ENCODE peak calls at places on chromosomes 2 and 18, in nine cellular contexts. T, G, U, Z, R, Q, Y, C and H are unnamed samples.

GRCh38 chr2:229810786-229811185 is 96.4 kb upstream of the DNER start:
- DNase-seq in T (no peak), G (no peak), C (no peak), U (no peak), Q (no peak), Z (no peak), R (no peak), Y (no peak), H (no peak)

GRCh38 chr2:55168221-55169154 is 63.6 kb downstream of the CLHC1 start:
- DNase-seq in T (peak; percentile 55), Q (peak; percentile 62), G (no peak), C (peak; percentile 80), Y (no peak), Z (no peak), R (peak; percentile 34), U (peak; percentile 69), H (no peak)

GRCh38 chr2:231034291-231034882 is 2.9 kb upstream of the C2orf72 start:
- DNase-seq in Z (no peak), Q (no peak), R (no peak), T (no peak), Y (no peak), G (no peak), C (no peak), U (no peak), H (no peak)

GRCh38 chr2:136235451-136236418 is 117.8 kb upstream of the CXCR4 start:
- DNase-seq in Y (no peak), Z (no peak), Q (no peak), G (peak; percentile 43), U (peak; percentile 62), C (no peak), T (no peak), R (no peak), H (no peak)

GRCh38 chr2:71929482-71929772 is 218.2 kb downstream of the CYP26B1 start:
- DNase-seq in Z (no peak), G (no peak), Q (no peak), U (no peak), T (no peak), Y (no peak), C (no peak), R (no peak), H (no peak)

GRCh38 chr2:236718207-236718992 is 148.8 kb downstream of the ACKR3 start:
- DNase-seq in G (no peak), R (no peak), Y (no peak), C (no peak), Z (no peak), U (no peak), T (no peak), Q (no peak), H (no peak)

GRCh38 chr2:98894331-98895000 is 41.6 kb downstream of the CRACDL start:
- DNase-seq in T (no peak), Y (peak; percentile 33), C (no peak), G (no peak), Z (no peak), Q (no peak), U (no peak), R (no peak), H (no peak)

GRCh38 chr2:119753041-119753929 is 6.4 kb upstream of the PTPN4 start:
- DNase-seq in C (no peak), Q (peak; percentile 18), Z (no peak), G (no peak), R (no peak), U (peak; percentile 39), T (no peak), Y (no peak), H (no peak)

GRCh38 chr18:80022613-80023012 is 11.6 kb upstream of the RBFA start:
- DNase-seq in G (no peak), R (no peak), T (no peak), Z (no peak), Q (no peak), U (no peak), Y (no peak), C (no peak), H (no peak)

GRCh38 chr2:72106978-72107377 is 40.7 kb downstream of the CYP26B1 start:
- DNase-seq in U (no peak), G (no peak), Q (no peak), R (no peak), Y (no peak), C (no peak), Z (no peak), T (no peak), H (no peak)

GRCh38 chr2:23503097-23503496 is 118.1 kb downstream of the KLHL29 start:
- DNase-seq in G (no peak), C (no peak), Q (no peak), Y (no peak), Z (no peak), U (no peak), T (no peak), R (no peak), H (no peak)

GRCh38 chr18:4847066-4847465 is 350.0 kb downstream of the AKAIN1 start:
- DNase-seq in R (no peak), T (no peak), Y (no peak), U (no peak), C (no peak), Q (no peak), Z (no peak), G (no peak), H (no peak)

GRCh38 chr2:240319855-240320560 is 115.5 kb upstream of the GPC1 start:
- DNase-seq in Z (no peak), T (no peak), G (peak; percentile 83), Y (peak; percentile 60), R (no peak), Q (peak; percentile 19), U (no peak), C (no peak), H (no peak)

GRCh38 chr2:72129676-72130340 is 17.9 kb downstream of the CYP26B1 start:
- DNase-seq in C (peak; percentile 39), G (no peak), T (no peak), R (no peak), Q (peak; percentile 4), U (no peak), Y (no peak), Z (no peak), H (no peak)

GRCh38 chr2:130391058-130391871 is 35.4 kb downstream of the PTPN18 start:
- DNase-seq in C (peak; percentile 62), Q (peak; percentile 83), Z (no peak), G (peak; percentile 82), T (peak; percentile 72), R (peak; percentile 80), U (peak; percentile 66), Y (peak; percentile 96), H (peak; percentile 62)
- TF ChIP-seq POLR2A in C (no peak), Q (peak; percentile 86), Z (peak; percentile 58), G (peak; percentile 32), T (no peak), R (peak; percentile 49), U (peak; percentile 60), Y (peak; percentile 1), H (peak; percentile 44)

GRCh38 chr18:3605562-3606443 is 155.8 kb downstream of the TGIF1 start:
- DNase-seq in T (no peak), Q (no peak), G (no peak), Y (no peak), Z (no peak), C (no peak), R (peak; percentile 45), U (no peak), H (no peak)
- TF ChIP-seq POLR2A in T (no peak), Q (no peak), G (no peak), Y (no peak), Z (no peak), C (peak; percentile 13), R (no peak), U (no peak), H (no peak)

GRCh38 chr2:101004671-101005325 is 2.7 kb downstream of the RPL31 start:
- DNase-seq in Y (no peak), Q (no peak), C (no peak), G (no peak), U (no peak), T (no peak), R (no peak), Z (no peak), H (no peak)

GRCh38 chr2:101002562-101003277 is 631 bp downstream of the RPL31 start:
- DNase-seq in T (no peak), C (no peak), R (no peak), G (no peak), U (no peak), Z (no peak), Y (no peak), Q (no peak), H (no peak)

GRCh38 chr2:100999995-101000394 is 2.1 kb upstream of the RPL31 start:
- DNase-seq in Q (no peak), C (no peak), U (no peak), Z (no peak), R (no peak), T (no peak), G (no peak), Y (no peak), H (no peak)

GRCh38 chr2:101003278-101003775 is 1.2 kb downstream of the RPL31 start:
- DNase-seq in T (no peak), Y (peak; percentile 63), C (no peak), Q (no peak), R (no peak), G (no peak), U (no peak), Z (no peak), H (no peak)

GRCh38 chr2:101001713-101002561 is at the start of gene RPL31:
- DNase-seq in R (peak; percentile 98), C (peak; percentile 97), T (peak; percentile 96), G (peak; percentile 99), Q (peak; percentile 96), U (peak; percentile 94), Y (peak; percentile 97), Z (peak; percentile 78), H (peak; percentile 99)
- TF ChIP-seq POLR2A in R (peak; percentile 78), C (peak; percentile 80), T (peak; percentile 74), G (peak; percentile 80), Q (peak; percentile 92), U (peak; percentile 97), Y (peak; percentile 76), Z (peak; percentile 100), H (peak; percentile 99)

GRCh38 chr2:74891136-74891764 is 57.3 kb downstream of the HK2 start:
- DNase-seq in R (no peak), G (no peak), C (no peak), T (no peak), Q (no peak), Z (no peak), Y (no peak), U (no peak), H (no peak)

GRCh38 chr2:74895031-74895425 is 61.1 kb downstream of the HK2 start:
- DNase-seq in C (no peak), Y (no peak), T (no peak), G (no peak), U (no peak), R (no peak), Q (no peak), Z (no peak), H (no peak)

GRCh38 chr2:74894261-74895030 is 60.5 kb downstream of the HK2 start:
- DNase-seq in C (no peak), R (no peak), T (no peak), U (no peak), Z (no peak), G (no peak), Q (no peak), Y (no peak), H (no peak)

GRCh38 chr2:74892609-74893008 is 58.7 kb downstream of the HK2 start:
- DNase-seq in T (no peak), G (no peak), R (no peak), Z (no peak), U (no peak), Q (no peak), C (no peak), Y (no peak), H (no peak)

DNA sequence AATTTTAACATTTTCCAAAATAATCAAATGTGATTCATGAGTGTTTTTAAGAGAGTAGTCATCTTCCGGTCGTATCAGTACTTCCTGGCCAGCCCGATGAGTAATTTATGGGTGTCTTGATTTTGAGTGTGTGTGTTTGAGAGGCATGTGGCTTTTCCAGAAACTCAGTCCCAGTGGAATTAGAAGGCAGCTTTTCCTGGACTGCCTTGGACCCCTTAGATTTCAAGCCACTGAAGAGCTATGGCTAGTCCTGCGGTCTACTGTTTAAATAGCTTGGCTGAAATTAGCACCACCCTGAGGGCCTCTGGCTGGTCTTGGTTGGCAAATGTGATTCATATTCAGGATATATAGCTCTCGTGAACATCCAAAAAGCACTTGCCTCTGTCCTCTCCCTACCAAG is 59.4 kb downstream of the HK2 start:
- DNase-seq in Y (no peak), R (no peak), U (peak; percentile 23), T (no peak), C (no peak), Z (no peak), G (no peak), Q (no peak), H (no peak)
- TF ChIP-seq POLR2A in Y (no peak), R (no peak), U (no peak), T (no peak), C (no peak), Z (no peak), G (no peak), Q (no peak), H (no peak)